ENCODE peak calls at places on chromosomes 6 and 20, in four cellular contexts. G is mammary epithelial cell, F is dorsolateral prefrontal cortex, R is transverse colon. D is an unnamed sample. For H3K27me3, the result is how much of the 10 kb centered on the place peaks cover.

GRCh38 chr6:39420300-39421265 is 98.1 kb upstream of the KCNK16 start:
- DNase-seq in G (no peak), F (no peak), R (peak), D (no peak)

GRCh38 chr6:157244175-157244574 is 79.1 kb downstream of the TMEM242 start:
- DNase-seq in G (no peak), F (no peak), R (no peak), D (no peak)

GRCh38 chr20:53900380-53900999 is 169.9 kb downstream of the BCAS1 start:
- DNase-seq in G (peak), F (no peak), R (no peak), D (no peak)

GRCh38 chr20:63116412-63117106 is 99.4 kb downstream of the YTHDF1 start:
- DNase-seq in G (no peak), F (no peak), R (no peak), D (peak)

GRCh38 chr20:5811746-5812145 is 61.5 kb downstream of the SHLD1 start:
- DNase-seq in G (no peak), F (no peak), R (no peak), D (no peak)

GRCh38 chr6:106749611-106750010 is 120.2 kb downstream of the QRSL1 start:
- DNase-seq in G (peak), F (no peak), R (no peak), D (no peak)

GRCh38 chr6:55239099-55239498 is 64.8 kb downstream of the HCRTR2 start:
- DNase-seq in G (peak), F (no peak), R (no peak), D (peak)

GRCh38 chr6:40125680-40126079 is 191.4 kb upstream of the MOCS1 start:
- DNase-seq in G (no peak), F (no peak), R (no peak), D (no peak)

GRCh38 chr6:44646355-44646754 is 258.8 kb downstream of the CDC5L start:
- DNase-seq in G (no peak), F (no peak), R (no peak), D (no peak)

GRCh38 chr6:75493400-75494064 is at the start of gene FILIP1:
- DNase-seq in G (no peak), F (peak), R (peak), D (peak)

GRCh38 chr6:139753198-139753861 is 378.9 kb upstream of the CITED2 start:
- DNase-seq in G (no peak), F (no peak), R (no peak), D (no peak)

GRCh38 chr6:119346914-119347313 is 2.6 kb downstream of the MAN1A1 start:
- DNase-seq in G (no peak), F (no peak), R (no peak), D (no peak)

GRCh38 chr6:149545258-149545753 is 537 bp downstream of the PPIL4 start:
- DNase-seq in G (no peak), F (peak), R (peak), D (peak)

GRCh38 chr20:53081916-53082863 is 110.0 kb downstream of the TSHZ2 start:
- DNase-seq in G (no peak), F (no peak), R (no peak), D (no peak)

GRCh38 chr6:60754879-60755278 is 1531.1 kb downstream of the KHDRBS2 start:
- DNase-seq in G (no peak), F (no peak), R (no peak), D (no peak)

GRCh38 chr6:139030539-139030938 is 2.0 kb downstream of the ABRACL start:
- DNase-seq in G (no peak), F (no peak), R (peak), D (no peak)

GRCh38 chr6:140846518-140847277 is 1286.0 kb upstream of the GJE1 start:
- DNase-seq in G (peak), F (no peak), R (no peak), D (no peak)

GRCh38 chr20:23049933-23050838 is 714 bp upstream of the THBD start:
- DNase-seq in G (peak), F (no peak), R (no peak), D (peak)

GRCh38 chr6:120198033-120198432 is 848.5 kb upstream of the MAN1A1 start:
- DNase-seq in G (peak), F (no peak), R (no peak), D (no peak)

GRCh38 chr20:19572031-19572430 is 186.0 kb upstream of the RIN2 start:
- DNase-seq in G (no peak), F (no peak), R (no peak), D (no peak)

GRCh38 chr6:125792680-125793079 is 1.9 kb downstream of the NCOA7 start:
- DNase-seq in G (peak), F (no peak), R (no peak), D (no peak)

GRCh38 chr20:61733891-61734732 is 331.6 kb downstream of the TAF4 start:
- DNase-seq in G (no peak), F (no peak), R (no peak), D (no peak)

GRCh38 chr20:43360016-43360415 is 97.7 kb upstream of the SRSF6 start:
- DNase-seq in G (no peak), F (no peak), R (no peak), D (no peak)

GRCh38 chr6:46491201-46491788 is at the start of gene RCAN2:
- DNase-seq in G (peak), F (peak), R (peak), D (peak)

GRCh38 chr6:53604623-53605190 is 59.8 kb upstream of the GCLC start:
- DNase-seq in G (no peak), F (no peak), R (no peak), D (no peak)

GRCh38 chr20:37545516-37545915 is 17.8 kb upstream of the BLCAP start:
- DNase-seq in G (no peak), F (no peak), R (no peak), D (no peak)

GRCh38 chr6:149852180-149852579 is 12.0 kb downstream of the LRP11 start:
- DNase-seq in G (peak), F (no peak), R (no peak), D (peak)

DNA sequence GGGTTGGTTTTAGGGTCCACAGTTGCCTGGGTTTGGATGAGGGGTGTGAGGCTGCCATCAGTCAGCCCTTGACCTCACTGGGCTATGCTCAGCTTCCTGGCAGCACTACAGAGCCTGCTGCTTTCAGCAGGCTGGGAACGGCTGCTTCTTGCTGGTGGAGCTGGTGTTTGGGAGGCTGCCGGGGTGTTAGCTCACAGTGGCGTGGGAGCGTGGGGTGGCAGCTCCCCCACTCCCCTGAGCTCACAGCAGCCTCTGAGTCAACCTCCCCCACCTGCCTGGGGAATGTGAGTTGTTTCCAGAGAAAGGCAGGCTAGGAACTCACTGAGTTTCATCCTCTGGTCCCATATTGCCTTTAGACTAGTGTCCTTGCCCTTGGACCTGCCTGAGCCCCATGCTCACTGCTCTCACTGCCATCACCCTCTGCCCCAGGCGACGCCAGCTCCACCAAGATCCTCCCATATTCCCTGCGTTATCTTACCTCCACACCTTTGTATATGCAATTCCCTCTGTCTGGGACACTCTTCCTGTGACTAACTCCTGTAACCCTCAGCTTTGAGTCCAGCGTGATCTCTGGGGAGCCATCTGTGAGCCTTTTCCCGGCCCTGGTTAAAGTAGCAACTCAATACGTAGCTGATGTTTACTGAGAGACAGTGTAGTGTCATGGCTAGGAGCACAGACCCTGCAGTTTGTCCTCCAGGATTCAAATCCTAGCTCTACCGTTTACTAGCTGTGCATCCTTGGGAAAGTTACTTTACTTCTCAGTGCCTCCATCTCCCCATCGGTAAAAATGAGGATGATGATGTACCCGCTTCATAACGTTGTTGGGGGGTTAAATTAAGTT is 34.8 kb downstream of the PPP1R16B start:
- DNase-seq in G (no peak), F (peak), R (no peak), D (no peak)
- H3K27me3 ChIP-seq in G (under half), F (under half), R (under half), D (under half)

DNA sequence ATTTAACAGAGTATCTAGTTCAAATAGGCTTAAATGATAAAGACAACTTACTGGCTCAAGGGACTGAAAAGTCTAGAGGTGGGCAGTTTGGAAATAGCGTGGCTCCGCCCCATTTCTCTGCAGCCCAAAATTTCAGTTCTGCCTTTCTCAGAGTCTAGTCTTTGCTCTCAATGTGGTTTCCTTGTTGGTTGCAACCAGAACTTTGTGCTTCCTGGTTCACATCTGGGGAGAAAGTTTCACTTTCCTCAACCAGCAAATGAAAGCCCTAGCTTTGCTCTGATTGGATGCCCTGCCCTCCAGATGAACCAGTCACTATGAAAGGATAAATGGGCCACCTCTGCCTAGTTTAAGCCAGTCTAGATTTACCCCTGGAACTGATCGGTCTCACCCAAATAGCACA is 14.9 kb downstream of the SYCP2L start:
- DNase-seq in G (no peak), F (no peak), R (no peak), D (no peak)
- H3K4me3 ChIP-seq in G (no peak), F (no peak), R (no peak), D (no peak)

DNA sequence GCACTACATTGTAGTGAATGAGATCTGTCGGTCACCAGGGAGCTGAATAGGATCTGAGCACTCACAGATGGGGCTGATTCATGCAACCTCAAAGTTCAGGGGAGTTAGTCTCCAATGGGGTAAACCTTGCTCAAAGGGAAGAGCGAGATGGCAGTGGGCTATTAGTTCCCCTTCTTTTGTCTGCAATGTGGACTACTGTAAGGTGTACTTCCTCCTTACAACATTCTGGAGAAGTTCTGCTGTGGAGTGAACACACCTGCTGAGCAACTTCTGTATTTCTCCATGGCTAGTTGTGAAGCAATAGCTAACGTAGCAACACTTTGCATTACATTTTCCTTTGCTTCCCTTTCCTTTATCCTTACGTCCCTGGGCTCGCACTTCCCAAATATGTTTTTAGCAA is 134.3 kb upstream of the B3GAT2 start:
- DNase-seq in G (no peak), F (no peak), R (no peak), D (no peak)
- H3K27me3 ChIP-seq in G (under half), F (under half), R (under half), D (under half)

GRCh38 chr6:31142356-31142755 is 3.5 kb upstream of the PSORS1C2 start:
- DNase-seq in G (no peak), F (no peak), R (no peak), D (no peak)

GRCh38 chr6:31145386-31145785 is 6.5 kb upstream of the PSORS1C2 start:
- DNase-seq in G (no peak), F (no peak), R (no peak), D (no peak)

GRCh38 chr6:31143148-31143547 is 4.3 kb upstream of the PSORS1C2 start:
- DNase-seq in G (peak), F (no peak), R (no peak), D (no peak)

GRCh38 chr6:31144296-31144969 is 5.6 kb upstream of the PSORS1C2 start:
- DNase-seq in G (no peak), F (no peak), R (peak), D (no peak)

DNA sequence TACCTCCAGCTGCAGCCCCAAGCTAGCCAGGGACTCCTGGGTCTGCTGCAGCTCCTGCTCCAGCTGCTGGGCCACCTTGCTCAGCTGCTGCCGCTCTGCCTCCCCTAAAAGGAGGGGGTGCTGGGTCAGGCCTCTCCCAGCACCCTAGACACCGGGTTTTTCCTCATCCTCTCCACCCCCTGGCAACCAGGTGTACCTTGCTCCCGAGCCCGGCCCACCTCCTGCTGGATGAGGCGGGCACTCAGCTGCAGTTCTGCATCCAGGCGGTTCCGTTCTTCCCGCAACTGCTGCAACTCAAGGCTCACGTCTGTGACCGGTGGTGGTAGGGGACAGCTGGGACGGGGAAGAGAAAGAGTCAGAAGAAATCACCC is 6.1 kb upstream of the PSORS1C2 start:
- DNase-seq in G (no peak), F (no peak), R (peak), D (no peak)
- H3K4me3 ChIP-seq in G (no peak), F (no peak), R (peak), D (no peak)

GRCh38 chr20:226958-227357 is at the start of gene DEFB129:
- DNase-seq in G (no peak), F (no peak), R (no peak), D (no peak)
- H3K27me3 ChIP-seq in G (under half), F (under half), R (under half), D (under half)

DNA sequence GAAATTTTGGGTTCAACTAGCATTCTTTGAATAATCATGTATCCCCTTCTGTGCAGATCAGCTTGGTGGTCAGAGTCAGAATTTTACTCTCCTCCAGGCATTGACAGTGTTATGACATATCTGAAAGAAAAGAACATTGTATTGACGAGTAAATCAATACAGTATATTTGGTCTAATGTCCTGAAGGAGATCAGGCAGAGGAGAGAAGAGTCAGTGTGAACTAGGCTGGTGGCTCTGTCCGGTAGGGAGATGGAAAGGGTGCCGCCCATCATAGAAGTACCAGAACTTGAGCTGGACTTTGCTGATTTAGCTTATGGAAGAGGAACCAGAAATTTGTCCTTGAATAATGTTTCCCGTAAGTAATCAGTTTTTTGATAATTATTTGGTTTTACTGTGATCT is at the start of gene CALHM6:
- DNase-seq in G (no peak), F (no peak), R (no peak), D (no peak)
- H3K4me3 ChIP-seq in G (peak), F (peak), R (peak), D (peak)

DNA sequence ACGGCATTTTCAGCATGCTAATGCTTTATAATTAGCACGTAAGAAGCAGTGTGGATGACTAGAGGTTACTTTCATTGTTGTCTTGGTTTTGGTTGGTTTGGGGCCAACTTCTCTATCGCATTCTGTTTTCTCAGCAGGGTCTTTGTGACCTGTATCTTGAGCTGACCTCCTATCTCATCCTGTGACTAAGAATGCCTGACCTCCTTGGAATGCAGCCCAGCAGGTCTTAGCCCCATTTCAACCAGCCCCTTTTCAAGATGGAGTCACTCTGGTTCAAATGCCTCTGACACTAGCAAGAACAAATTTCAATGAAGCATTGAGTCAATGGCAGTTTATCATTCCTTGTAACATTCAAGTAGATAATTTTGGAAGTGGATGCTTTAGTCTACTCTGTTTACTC is 156.6 kb downstream of the TTLL2 start:
- DNase-seq in G (no peak), F (no peak), R (no peak), D (no peak)
- H3K27me3 ChIP-seq in G (under half), F (under half), R (under half), D (under half)

DNA sequence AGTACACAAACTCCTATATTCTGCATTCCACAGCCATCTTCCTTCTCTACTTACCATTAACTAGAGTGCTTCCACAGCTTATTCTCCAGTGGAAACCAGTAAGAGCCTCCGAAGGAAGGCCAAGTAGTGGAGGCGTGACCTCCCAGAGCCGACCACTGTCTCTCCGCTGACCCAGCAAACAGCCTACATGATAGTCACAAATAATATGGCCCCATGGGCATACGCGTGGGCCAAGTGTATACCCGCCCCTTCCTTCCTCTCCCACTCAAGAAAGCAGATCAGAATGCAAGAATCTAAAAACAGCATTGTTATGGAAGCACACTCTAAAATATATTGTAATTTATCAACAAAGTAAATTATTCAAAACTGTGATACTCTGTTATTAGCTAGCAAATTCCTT is 526.6 kb upstream of the JARID2 start:
- DNase-seq in G (no peak), F (no peak), R (no peak), D (no peak)
- H3K4me3 ChIP-seq in G (no peak), F (no peak), R (no peak), D (no peak)

DNA sequence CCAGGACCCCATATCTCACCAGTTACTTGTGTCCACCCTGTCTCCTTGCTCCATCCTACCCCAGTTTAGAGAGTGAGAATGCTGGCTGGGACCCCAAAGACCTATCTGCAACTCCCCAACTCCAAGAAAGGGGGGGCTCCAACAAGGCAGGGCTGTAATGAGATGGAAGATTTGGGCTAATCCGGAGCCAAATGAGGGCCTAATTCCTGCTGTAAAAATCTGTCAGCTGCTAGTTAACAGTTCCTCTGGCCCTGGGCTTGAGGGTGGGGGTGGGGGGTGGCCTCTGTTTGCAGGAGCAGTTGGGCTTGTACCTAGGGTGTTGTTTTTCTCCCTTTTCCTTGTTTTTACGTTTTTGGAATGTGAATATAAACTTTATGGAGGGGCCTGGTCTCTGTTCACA is 70.5 kb downstream of the NCR2 start:
- DNase-seq in G (no peak), F (no peak), R (no peak), D (no peak)
- H3K27me3 ChIP-seq in G (under half), F (under half), R (under half), D (under half)

GRCh38 chr6:117266948-117267347 is 1.6 kb downstream of the VGLL2 start:
- DNase-seq in G (no peak), F (no peak), R (no peak), D (no peak)

GRCh38 chr6:117265425-117266266 is at the start of gene VGLL2:
- DNase-seq in G (peak), F (peak), R (peak), D (peak)

GRCh38 chr6:117263353-117263927 is 1.9 kb upstream of the VGLL2 start:
- DNase-seq in G (no peak), F (no peak), R (no peak), D (no peak)

GRCh38 chr6:117266267-117266797 is 974 bp downstream of the VGLL2 start:
- DNase-seq in G (no peak), F (no peak), R (no peak), D (no peak)

GRCh38 chr6:117264487-117265424 is 602 bp upstream of the VGLL2 start:
- DNase-seq in G (peak), F (no peak), R (no peak), D (no peak)
- H3K4me3 ChIP-seq in G (peak), F (peak), R (peak), D (no peak)